ENCODE peak calls at places on chromosomes 16 and 17, in five cellular contexts. One of them, this sample, is unnamed.

GRCh38 chr16:25838724-25839186 is 147.0 kb downstream of the HS3ST4 start:
- DNase-seq in left lung: no peak
- DNase-seq in fibroblast of lung: peak; percentile 66
- DNase-seq in DND-41: peak; percentile 27
- DNase-seq in prostate gland: peak; percentile 13
- DNase-seq in this sample: peak; percentile 26

GRCh38 chr17:41751288-41751687 is 16.8 kb upstream of the HAP1 start:
- DNase-seq in left lung: no peak
- DNase-seq in DND-41: no peak
- DNase-seq in fibroblast of lung: no peak
- DNase-seq in prostate gland: no peak
- DNase-seq in this sample: no peak

GRCh38 chr16:22675745-22676540 is 138.0 kb upstream of the HS3ST2 start:
- DNase-seq in DND-41: no peak
- DNase-seq in prostate gland: no peak
- DNase-seq in fibroblast of lung: no peak
- DNase-seq in left lung: no peak
- DNase-seq in this sample: no peak

GRCh38 chr17:9226794-9227135 is 205.5 kb downstream of the NTN1 start:
- DNase-seq in DND-41: peak; percentile 70
- DNase-seq in prostate gland: no peak
- DNase-seq in fibroblast of lung: no peak
- DNase-seq in left lung: peak; percentile 51
- DNase-seq in this sample: peak; percentile 77

GRCh38 chr16:11675561-11676511 is 7.6 kb downstream of the SNN start:
- DNase-seq in left lung: peak; percentile 76
- DNase-seq in DND-41: no peak
- DNase-seq in prostate gland: no peak
- DNase-seq in fibroblast of lung: no peak
- DNase-seq in this sample: peak; percentile 47

GRCh38 chr17:75155191-75155601 is 884 bp upstream of the JPT1 start:
- DNase-seq in DND-41: no peak
- DNase-seq in fibroblast of lung: no peak
- DNase-seq in prostate gland: no peak
- DNase-seq in left lung: no peak
- DNase-seq in this sample: no peak

GRCh38 chr17:3890082-3890892 is 2.6 kb downstream of the CAMKK1 start:
- DNase-seq in left lung: peak; percentile 89
- DNase-seq in prostate gland: peak; percentile 56
- DNase-seq in DND-41: no peak
- DNase-seq in fibroblast of lung: peak; percentile 81
- DNase-seq in this sample: peak; percentile 51

GRCh38 chr16:28189237-28189636 is 22.5 kb downstream of the XPO6 start:
- DNase-seq in fibroblast of lung: peak; percentile 43
- DNase-seq in DND-41: no peak
- DNase-seq in left lung: no peak
- DNase-seq in prostate gland: no peak
- DNase-seq in this sample: peak; percentile 55

GRCh38 chr16:19844945-19845641 is 39.6 kb downstream of the GPRC5B start:
- DNase-seq in DND-41: no peak
- DNase-seq in prostate gland: no peak
- DNase-seq in left lung: no peak
- DNase-seq in fibroblast of lung: peak; percentile 86
- DNase-seq in this sample: no peak

GRCh38 chr17:38476549-38476948 is 48.3 kb downstream of the ARHGAP23 start:
- DNase-seq in prostate gland: no peak
- DNase-seq in DND-41: no peak
- DNase-seq in left lung: peak; percentile 27
- DNase-seq in fibroblast of lung: peak; percentile 14
- DNase-seq in this sample: no peak

GRCh38 chr16:81376880-81377279 is 62.1 kb downstream of the GAN start:
- DNase-seq in DND-41: no peak
- DNase-seq in left lung: no peak
- DNase-seq in prostate gland: no peak
- DNase-seq in fibroblast of lung: no peak
- DNase-seq in this sample: peak; percentile 48

GRCh38 chr17:59783221-59784016 is 76.0 kb downstream of the VMP1 start:
- DNase-seq in prostate gland: no peak
- DNase-seq in fibroblast of lung: peak; percentile 64
- DNase-seq in left lung: no peak
- DNase-seq in DND-41: no peak
- DNase-seq in this sample: no peak

GRCh38 chr17:70677783-70678647 is 508.7 kb downstream of the KCNJ2 start:
- DNase-seq in fibroblast of lung: peak; percentile 25
- DNase-seq in left lung: no peak
- DNase-seq in prostate gland: no peak
- DNase-seq in DND-41: no peak
- DNase-seq in this sample: no peak

GRCh38 chr16:2323701-2324100 is 16.8 kb downstream of the ABCA3 start:
- DNase-seq in left lung: peak; percentile 28
- DNase-seq in prostate gland: no peak
- DNase-seq in DND-41: no peak
- DNase-seq in fibroblast of lung: no peak
- DNase-seq in this sample: no peak

GRCh38 chr17:74369221-74369620 is 1.9 kb downstream of the GPR142 start:
- DNase-seq in fibroblast of lung: no peak
- DNase-seq in left lung: peak; percentile 88
- DNase-seq in prostate gland: no peak
- DNase-seq in DND-41: peak; percentile 56
- DNase-seq in this sample: peak; percentile 86

GRCh38 chr17:83200746-83201145 is 121.3 kb downstream of the METRNL start:
- DNase-seq in prostate gland: no peak
- DNase-seq in DND-41: no peak
- DNase-seq in left lung: peak; percentile 64
- DNase-seq in fibroblast of lung: no peak
- DNase-seq in this sample: no peak

GRCh38 chr17:73017653-73018052 is 74.8 kb downstream of the SLC39A11 start:
- DNase-seq in prostate gland: no peak
- DNase-seq in fibroblast of lung: peak; percentile 19
- DNase-seq in DND-41: no peak
- DNase-seq in left lung: no peak
- DNase-seq in this sample: no peak

GRCh38 chr16:53478965-53479364 is 24.0 kb downstream of the AKTIP start:
- DNase-seq in prostate gland: no peak
- DNase-seq in fibroblast of lung: no peak
- DNase-seq in left lung: no peak
- DNase-seq in DND-41: no peak
- DNase-seq in this sample: no peak

GRCh38 chr17:29720471-29720990 is 97.8 kb upstream of the CORO6 start:
- DNase-seq in left lung: no peak
- DNase-seq in prostate gland: no peak
- DNase-seq in DND-41: no peak
- DNase-seq in fibroblast of lung: no peak
- DNase-seq in this sample: no peak
- TF ChIP-seq CTCF in left lung: no peak
- TF ChIP-seq CTCF in prostate gland: no peak
- TF ChIP-seq CTCF in DND-41: no peak
- TF ChIP-seq CTCF in fibroblast of lung: no peak
- TF ChIP-seq CTCF in this sample: no peak

GRCh38 chr17:7842950-7843535 is 9.0 kb downstream of the KDM6B start:
- DNase-seq in left lung: peak; percentile 89
- DNase-seq in fibroblast of lung: peak; percentile 86
- DNase-seq in prostate gland: peak; percentile 55
- DNase-seq in DND-41: peak; percentile 39
- DNase-seq in this sample: no peak
- TF ChIP-seq CTCF in left lung: no peak
- TF ChIP-seq CTCF in fibroblast of lung: no peak
- TF ChIP-seq CTCF in prostate gland: no peak
- TF ChIP-seq CTCF in DND-41: no peak
- TF ChIP-seq CTCF in this sample: no peak

GRCh38 chr16:46947900-46948547 is 25.4 kb downstream of the DNAJA2 start:
- DNase-seq in DND-41: peak; percentile 38
- DNase-seq in left lung: no peak
- DNase-seq in prostate gland: no peak
- DNase-seq in fibroblast of lung: peak; percentile 59
- DNase-seq in this sample: peak; percentile 56
- TF ChIP-seq CTCF in DND-41: peak; percentile 58
- TF ChIP-seq CTCF in left lung: peak; percentile 18
- TF ChIP-seq CTCF in prostate gland: peak; percentile 52
- TF ChIP-seq CTCF in fibroblast of lung: peak; percentile 56
- TF ChIP-seq CTCF in this sample: peak; percentile 70

GRCh38 chr17:50576864-50577263 is 16.3 kb downstream of the CACNA1G start:
- DNase-seq in DND-41: no peak
- DNase-seq in prostate gland: no peak
- DNase-seq in fibroblast of lung: no peak
- DNase-seq in left lung: no peak
- DNase-seq in this sample: no peak
- TF ChIP-seq CTCF in DND-41: no peak
- TF ChIP-seq CTCF in prostate gland: no peak
- TF ChIP-seq CTCF in fibroblast of lung: no peak
- TF ChIP-seq CTCF in left lung: no peak
- TF ChIP-seq CTCF in this sample: no peak